ENCODE peak calls at places on chromosomes 6 and 20, in seven cellular contexts. One of them, this sample, is unnamed.

GRCh38 chr6:22248513-22249308 is 48.1 kb downstream of the PRL start:
- DNase-seq in astrocyte of the spinal cord: peak; percentile 73
- DNase-seq in mammary epithelial cell: no peak
- DNase-seq in lower lobe of right lung: no peak
- DNase-seq in SK-N-SH: no peak
- DNase-seq in A549: peak; percentile 55
- DNase-seq in hepatocyte: peak; percentile 55
- DNase-seq in this sample: no peak

GRCh38 chr6:72946766-72947165 is 278.5 kb downstream of the KHDC1L start:
- DNase-seq in astrocyte of the spinal cord: peak; percentile 25
- DNase-seq in mammary epithelial cell: no peak
- DNase-seq in lower lobe of right lung: no peak
- DNase-seq in SK-N-SH: no peak
- DNase-seq in A549: no peak
- DNase-seq in hepatocyte: no peak
- DNase-seq in this sample: no peak

GRCh38 chr6:143594647-143595046 is 83.1 kb upstream of the PHACTR2 start:
- DNase-seq in astrocyte of the spinal cord: no peak
- DNase-seq in mammary epithelial cell: peak; percentile 26
- DNase-seq in lower lobe of right lung: no peak
- DNase-seq in SK-N-SH: no peak
- DNase-seq in A549: no peak
- DNase-seq in hepatocyte: peak; percentile 19
- DNase-seq in this sample: no peak

GRCh38 chr6:136547336-136547735 is 2.9 kb downstream of the MAP7 start:
- DNase-seq in astrocyte of the spinal cord: peak; percentile 59
- DNase-seq in mammary epithelial cell: peak; percentile 35
- DNase-seq in lower lobe of right lung: no peak
- DNase-seq in SK-N-SH: peak; percentile 61
- DNase-seq in A549: peak; percentile 34
- DNase-seq in hepatocyte: peak; percentile 56
- DNase-seq in this sample: no peak

GRCh38 chr6:32622545-32623401 is 14.4 kb upstream of the HLA-DQA1 start:
- DNase-seq in astrocyte of the spinal cord: peak; percentile 28
- DNase-seq in mammary epithelial cell: peak; percentile 83
- DNase-seq in lower lobe of right lung: peak; percentile 37
- DNase-seq in SK-N-SH: peak; percentile 2
- DNase-seq in A549: no peak
- DNase-seq in hepatocyte: peak; percentile 68
- DNase-seq in this sample: peak; percentile 50

GRCh38 chr20:54361485-54361884 is 113.9 kb upstream of the DOK5 start:
- DNase-seq in astrocyte of the spinal cord: no peak
- DNase-seq in mammary epithelial cell: no peak
- DNase-seq in lower lobe of right lung: no peak
- DNase-seq in SK-N-SH: no peak
- DNase-seq in A549: no peak
- DNase-seq in hepatocyte: no peak
- DNase-seq in this sample: no peak

GRCh38 chr20:8291873-8292272 is 159.8 kb downstream of the PLCB1 start:
- DNase-seq in astrocyte of the spinal cord: peak; percentile 69
- DNase-seq in mammary epithelial cell: no peak
- DNase-seq in lower lobe of right lung: no peak
- DNase-seq in SK-N-SH: no peak
- DNase-seq in A549: no peak
- DNase-seq in hepatocyte: no peak
- DNase-seq in this sample: no peak

GRCh38 chr6:135008072-135008940 is 46.3 kb downstream of the HBS1L start:
- DNase-seq in astrocyte of the spinal cord: no peak
- DNase-seq in mammary epithelial cell: no peak
- DNase-seq in lower lobe of right lung: no peak
- DNase-seq in SK-N-SH: no peak
- DNase-seq in A549: no peak
- DNase-seq in hepatocyte: peak; percentile 45
- DNase-seq in this sample: peak; percentile 20

GRCh38 chr6:37838209-37838921 is 18.8 kb downstream of the ZFAND3 start:
- DNase-seq in astrocyte of the spinal cord: no peak
- DNase-seq in mammary epithelial cell: peak; percentile 10
- DNase-seq in lower lobe of right lung: no peak
- DNase-seq in SK-N-SH: no peak
- DNase-seq in A549: no peak
- DNase-seq in hepatocyte: no peak
- DNase-seq in this sample: no peak

GRCh38 chr20:33796907-33797544 is 14.1 kb upstream of the CHMP4B start:
- DNase-seq in astrocyte of the spinal cord: no peak
- DNase-seq in mammary epithelial cell: no peak
- DNase-seq in lower lobe of right lung: no peak
- DNase-seq in SK-N-SH: no peak
- DNase-seq in A549: peak; percentile 41
- DNase-seq in hepatocyte: no peak
- DNase-seq in this sample: no peak

GRCh38 chr6:168270274-168271174 is 49.1 kb downstream of the DACT2 start:
- DNase-seq in astrocyte of the spinal cord: no peak
- DNase-seq in mammary epithelial cell: no peak
- DNase-seq in lower lobe of right lung: no peak
- DNase-seq in SK-N-SH: no peak
- DNase-seq in A549: no peak
- DNase-seq in hepatocyte: no peak
- DNase-seq in this sample: no peak

GRCh38 chr20:12095224-12095623 is 177.5 kb downstream of the BTBD3 start:
- DNase-seq in astrocyte of the spinal cord: no peak
- DNase-seq in mammary epithelial cell: no peak
- DNase-seq in lower lobe of right lung: no peak
- DNase-seq in SK-N-SH: no peak
- DNase-seq in A549: no peak
- DNase-seq in hepatocyte: no peak
- DNase-seq in this sample: no peak

GRCh38 chr6:11323666-11324452 is 91.4 kb upstream of the NEDD9 start:
- DNase-seq in astrocyte of the spinal cord: no peak
- DNase-seq in mammary epithelial cell: no peak
- DNase-seq in lower lobe of right lung: peak; percentile 85
- DNase-seq in SK-N-SH: no peak
- DNase-seq in A549: no peak
- DNase-seq in hepatocyte: peak; percentile 33
- DNase-seq in this sample: no peak

GRCh38 chr20:63692436-63693078 is 3.9 kb upstream of the TNFRSF6B start:
- DNase-seq in astrocyte of the spinal cord: no peak
- DNase-seq in mammary epithelial cell: no peak
- DNase-seq in lower lobe of right lung: peak; percentile 41
- DNase-seq in SK-N-SH: no peak
- DNase-seq in A549: no peak
- DNase-seq in hepatocyte: no peak
- DNase-seq in this sample: no peak

GRCh38 chr6:139028658-139029469 is at the start of gene ABRACL:
- DNase-seq in astrocyte of the spinal cord: peak; percentile 69
- DNase-seq in mammary epithelial cell: peak; percentile 77
- DNase-seq in lower lobe of right lung: peak; percentile 78
- DNase-seq in SK-N-SH: peak; percentile 85
- DNase-seq in A549: peak; percentile 42
- DNase-seq in hepatocyte: peak; percentile 86
- DNase-seq in this sample: peak; percentile 85

GRCh38 chr20:25361287-25361683 is 29.4 kb downstream of the ABHD12 start:
- DNase-seq in astrocyte of the spinal cord: no peak
- DNase-seq in mammary epithelial cell: no peak
- DNase-seq in lower lobe of right lung: no peak
- DNase-seq in SK-N-SH: no peak
- DNase-seq in A549: no peak
- DNase-seq in hepatocyte: no peak
- DNase-seq in this sample: no peak

GRCh38 chr20:3766381-3766780 is 1.2 kb downstream of the ADISSP start:
- DNase-seq in astrocyte of the spinal cord: no peak
- DNase-seq in mammary epithelial cell: no peak
- DNase-seq in lower lobe of right lung: peak; percentile 42
- DNase-seq in SK-N-SH: no peak
- DNase-seq in A549: no peak
- DNase-seq in hepatocyte: no peak
- DNase-seq in this sample: no peak

GRCh38 chr20:46058656-46059281 is 29.8 kb downstream of the SLC12A5 start:
- DNase-seq in astrocyte of the spinal cord: no peak
- DNase-seq in mammary epithelial cell: no peak
- DNase-seq in lower lobe of right lung: peak; percentile 51
- DNase-seq in SK-N-SH: no peak
- DNase-seq in A549: no peak
- DNase-seq in hepatocyte: peak; percentile 32
- DNase-seq in this sample: no peak
- H3K4me3 ChIP-seq in astrocyte of the spinal cord: no peak overlapping the region
- H3K4me3 ChIP-seq in mammary epithelial cell: no peak overlapping the region
- H3K4me3 ChIP-seq in lower lobe of right lung: peak overlapping the region; percentile 40
- H3K4me3 ChIP-seq in SK-N-SH: no peak overlapping the region
- H3K4me3 ChIP-seq in A549: no peak overlapping the region
- H3K4me3 ChIP-seq in hepatocyte: no peak overlapping the region
- H3K4me3 ChIP-seq in this sample: no peak overlapping the region

GRCh38 chr6:126380072-126380583 is 40.2 kb downstream of the CENPW start:
- DNase-seq in astrocyte of the spinal cord: no peak
- DNase-seq in mammary epithelial cell: no peak
- DNase-seq in lower lobe of right lung: no peak
- DNase-seq in SK-N-SH: no peak
- DNase-seq in A549: no peak
- DNase-seq in hepatocyte: no peak
- DNase-seq in this sample: no peak

GRCh38 chr6:126374372-126374771 is 34.5 kb downstream of the CENPW start:
- DNase-seq in astrocyte of the spinal cord: no peak
- DNase-seq in mammary epithelial cell: peak; percentile 67
- DNase-seq in lower lobe of right lung: no peak
- DNase-seq in SK-N-SH: no peak
- DNase-seq in A549: no peak
- DNase-seq in hepatocyte: no peak
- DNase-seq in this sample: no peak

GRCh38 chr6:126381498-126381897 is 41.6 kb downstream of the CENPW start:
- DNase-seq in astrocyte of the spinal cord: no peak
- DNase-seq in mammary epithelial cell: no peak
- DNase-seq in lower lobe of right lung: no peak
- DNase-seq in SK-N-SH: no peak
- DNase-seq in A549: no peak
- DNase-seq in hepatocyte: no peak
- DNase-seq in this sample: no peak

GRCh38 chr6:126376682-126377081 is 36.8 kb downstream of the CENPW start:
- DNase-seq in astrocyte of the spinal cord: no peak
- DNase-seq in mammary epithelial cell: no peak
- DNase-seq in lower lobe of right lung: no peak
- DNase-seq in SK-N-SH: no peak
- DNase-seq in A549: no peak
- DNase-seq in hepatocyte: no peak
- DNase-seq in this sample: no peak

GRCh38 chr6:126377594-126378153 is 37.8 kb downstream of the CENPW start:
- DNase-seq in astrocyte of the spinal cord: no peak
- DNase-seq in mammary epithelial cell: no peak
- DNase-seq in lower lobe of right lung: no peak
- DNase-seq in SK-N-SH: no peak
- DNase-seq in A549: no peak
- DNase-seq in hepatocyte: no peak
- DNase-seq in this sample: no peak
- H3K4me3 ChIP-seq in astrocyte of the spinal cord: no peak overlapping the region
- H3K4me3 ChIP-seq in mammary epithelial cell: no peak overlapping the region
- H3K4me3 ChIP-seq in lower lobe of right lung: no peak overlapping the region
- H3K4me3 ChIP-seq in SK-N-SH: no peak overlapping the region
- H3K4me3 ChIP-seq in A549: no peak overlapping the region
- H3K4me3 ChIP-seq in hepatocyte: no peak overlapping the region
- H3K4me3 ChIP-seq in this sample: no peak overlapping the region

DNA sequence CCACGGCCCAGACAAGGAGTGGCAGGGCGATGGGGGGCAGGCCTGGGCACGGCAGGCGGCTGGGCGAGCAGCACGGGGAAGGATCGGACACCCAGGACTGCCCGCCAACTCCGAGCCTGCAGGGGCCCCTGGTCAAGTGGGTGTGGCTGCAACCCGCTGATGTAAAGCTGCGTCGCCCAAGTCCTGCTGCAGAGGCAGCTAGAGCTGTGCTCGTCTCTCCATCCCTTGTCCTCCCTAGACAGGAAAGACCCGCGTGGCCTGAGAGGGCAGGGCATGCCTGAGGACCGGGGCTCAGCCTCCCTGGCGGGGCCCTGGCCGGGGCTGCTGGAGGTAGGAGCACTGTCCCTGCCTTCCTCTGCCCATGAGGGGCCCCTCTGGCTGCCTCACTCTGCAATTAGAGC is 281.2 kb downstream of the CDH4 start:
- DNase-seq in astrocyte of the spinal cord: no peak
- DNase-seq in mammary epithelial cell: no peak
- DNase-seq in lower lobe of right lung: no peak
- DNase-seq in SK-N-SH: no peak
- DNase-seq in A549: no peak
- DNase-seq in hepatocyte: no peak
- DNase-seq in this sample: peak; percentile 30
- H3K4me3 ChIP-seq in astrocyte of the spinal cord: no peak overlapping the region
- H3K4me3 ChIP-seq in mammary epithelial cell: no peak overlapping the region
- H3K4me3 ChIP-seq in lower lobe of right lung: no peak overlapping the region
- H3K4me3 ChIP-seq in SK-N-SH: no peak overlapping the region
- H3K4me3 ChIP-seq in A549: no peak overlapping the region
- H3K4me3 ChIP-seq in hepatocyte: no peak overlapping the region
- H3K4me3 ChIP-seq in this sample: no peak overlapping the region

GRCh38 chr6:18400831-18401446 is 13.8 kb downstream of the RNF144B start:
- DNase-seq in astrocyte of the spinal cord: peak; percentile 70
- DNase-seq in mammary epithelial cell: no peak
- DNase-seq in lower lobe of right lung: no peak
- DNase-seq in SK-N-SH: no peak
- DNase-seq in A549: no peak
- DNase-seq in hepatocyte: no peak
- DNase-seq in this sample: no peak
- H3K4me3 ChIP-seq in astrocyte of the spinal cord: no peak overlapping the region
- H3K4me3 ChIP-seq in mammary epithelial cell: no peak overlapping the region
- H3K4me3 ChIP-seq in lower lobe of right lung: no peak overlapping the region
- H3K4me3 ChIP-seq in SK-N-SH: no peak overlapping the region
- H3K4me3 ChIP-seq in A549: no peak overlapping the region
- H3K4me3 ChIP-seq in hepatocyte: no peak overlapping the region
- H3K4me3 ChIP-seq in this sample: no peak overlapping the region